ENCODE peak calls at places on chromosomes 12 and 14, in seven cellular contexts. R is lung, S is WERI-Rb-1, G is left ventricle myocardium inferior, J is heart left ventricle, H is PC-3, A is AG09319. U is an unnamed sample.

GRCh38 chr12:82650627-82651337 is 35.9 kb upstream of the TMTC2 start:
- DNase-seq in R (no peak), S (no peak), G (peak), J (peak), H (peak), A (no peak), U (peak)

GRCh38 chr14:52598568-52598967 is 45.9 kb downstream of the GPR137C start:
- DNase-seq in R (no peak), S (no peak), G (no peak), J (no peak), H (no peak), A (no peak), U (no peak)

GRCh38 chr12:5073838-5074237 is 30.2 kb downstream of the KCNA5 start:
- DNase-seq in R (no peak), S (peak), G (no peak), J (no peak), H (no peak), A (no peak), U (peak)

GRCh38 chr14:75283884-75284563 is 5.4 kb downstream of the FOS start:
- DNase-seq in R (no peak), S (no peak), G (no peak), J (no peak), H (no peak), A (no peak), U (peak)

GRCh38 chr14:68995731-68996130 is 16.6 kb upstream of the ACTN1 start:
- DNase-seq in R (no peak), S (no peak), G (no peak), J (no peak), H (no peak), A (no peak), U (no peak)

GRCh38 chr12:125089083-125089482 is 23.8 kb downstream of the AACS start:
- DNase-seq in R (no peak), S (no peak), G (no peak), J (no peak), H (no peak), A (no peak), U (peak)

GRCh38 chr12:92511776-92512175 is 191.0 kb upstream of the PLEKHG7 start:
- DNase-seq in R (no peak), S (no peak), G (no peak), J (no peak), H (no peak), A (no peak), U (no peak)

GRCh38 chr12:56160160-56160763 is 2.1 kb downstream of the MYL6 start:
- DNase-seq in R (no peak), S (no peak), G (no peak), J (no peak), H (peak), A (no peak), U (peak)

GRCh38 chr14:72104011-72104613 is 171.9 kb downstream of the RGS6 start:
- DNase-seq in R (no peak), S (peak), G (no peak), J (no peak), H (peak), A (no peak), U (peak)

GRCh38 chr14:68084256-68084655 is 264.7 kb downstream of the RAD51B start:
- DNase-seq in R (no peak), S (no peak), G (no peak), J (no peak), H (peak), A (no peak), U (peak)

GRCh38 chr12:47032644-47033043 is 46.8 kb upstream of the PCED1B start:
- DNase-seq in R (no peak), S (no peak), G (no peak), J (no peak), H (peak), A (peak), U (peak)
- TF ChIP-seq CTCF in R (peak), S (no peak), G (peak), J (peak), H (peak), A (peak), U (peak)

GRCh38 chr14:82854851-82855250 is 1321.2 kb upstream of the SEL1L start:
- DNase-seq in R (no peak), S (peak), G (no peak), J (no peak), H (no peak), A (no peak), U (no peak)

GRCh38 chr14:82855912-82856381 is 1322.3 kb upstream of the SEL1L start:
- DNase-seq in R (no peak), S (no peak), G (no peak), J (no peak), H (peak), A (no peak), U (peak)

GRCh38 chr14:82854131-82854530 is 1320.5 kb upstream of the SEL1L start:
- DNase-seq in R (no peak), S (no peak), G (no peak), J (no peak), H (no peak), A (no peak), U (no peak)
- TF ChIP-seq CTCF in R (no peak), S (peak), G (no peak), J (no peak), H (no peak), A (no peak), U (no peak)

GRCh38 chr12:107400686-107401447 is 284.7 kb upstream of the PWP1 start:
- DNase-seq in R (no peak), S (no peak), G (no peak), J (no peak), H (no peak), A (no peak), U (peak)

GRCh38 chr12:107405436-107405835 is 280.2 kb upstream of the PWP1 start:
- DNase-seq in R (no peak), S (no peak), G (peak), J (peak), H (no peak), A (no peak), U (no peak)

GRCh38 chr12:107404981-107405380 is 280.6 kb upstream of the PWP1 start:
- DNase-seq in R (no peak), S (peak), G (no peak), J (no peak), H (peak), A (no peak), U (peak)

GRCh38 chr12:107399061-107399460 is 286.5 kb upstream of the PWP1 start:
- DNase-seq in R (no peak), S (no peak), G (no peak), J (no peak), H (no peak), A (no peak), U (peak)

DNA sequence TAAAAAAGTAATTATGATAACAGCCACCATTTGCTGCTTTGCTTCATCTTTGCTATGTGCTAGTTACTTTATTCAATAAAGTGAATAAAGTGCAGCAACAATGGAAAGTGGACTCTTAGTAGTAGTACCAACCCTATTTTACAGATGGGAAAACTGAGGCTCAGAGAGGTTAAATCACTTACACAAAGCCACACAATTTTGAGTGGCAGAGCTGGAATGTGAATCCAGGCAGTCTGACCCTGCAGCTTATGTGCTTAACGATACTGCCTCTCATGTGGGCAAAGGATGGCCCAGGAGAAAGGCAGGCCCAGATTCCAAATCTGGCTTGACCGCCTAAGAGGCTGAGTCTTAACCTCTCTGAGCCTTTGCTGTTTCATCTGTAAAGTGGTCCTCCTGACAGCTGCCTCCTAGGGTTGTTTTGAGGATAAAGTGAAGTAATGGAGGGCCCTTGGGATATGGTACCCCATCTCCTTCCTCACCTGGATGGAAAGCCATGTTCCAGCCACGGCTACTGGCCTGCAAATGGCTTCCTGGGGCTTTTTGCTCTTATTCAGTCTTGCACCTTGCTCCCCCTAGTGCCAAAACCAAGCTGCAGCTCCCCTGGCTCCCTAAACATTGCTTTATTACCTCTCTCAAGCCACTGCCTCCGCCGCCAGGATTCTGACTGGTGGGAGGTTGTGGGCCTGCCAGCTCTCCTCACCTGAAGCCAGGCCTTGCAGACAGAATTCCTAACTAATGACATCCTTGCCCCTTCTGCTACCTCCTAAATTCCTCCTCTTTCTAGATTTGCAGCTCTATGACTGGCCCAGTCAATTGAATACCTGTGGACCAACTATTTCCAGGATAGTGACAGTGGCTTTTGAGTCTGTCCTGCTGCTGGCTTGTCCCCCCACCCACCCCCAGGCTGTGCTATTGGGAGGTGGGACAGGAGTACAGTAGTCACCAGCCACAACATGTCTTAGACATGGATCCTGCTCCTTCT is 283.3 kb upstream of the PWP1 start:
- DNase-seq in R (peak), S (peak), G (no peak), J (no peak), H (peak), A (no peak), U (peak)
- TF ChIP-seq CTCF in R (peak), S (peak), G (peak), J (peak), H (peak), A (peak), U (peak)

DNA sequence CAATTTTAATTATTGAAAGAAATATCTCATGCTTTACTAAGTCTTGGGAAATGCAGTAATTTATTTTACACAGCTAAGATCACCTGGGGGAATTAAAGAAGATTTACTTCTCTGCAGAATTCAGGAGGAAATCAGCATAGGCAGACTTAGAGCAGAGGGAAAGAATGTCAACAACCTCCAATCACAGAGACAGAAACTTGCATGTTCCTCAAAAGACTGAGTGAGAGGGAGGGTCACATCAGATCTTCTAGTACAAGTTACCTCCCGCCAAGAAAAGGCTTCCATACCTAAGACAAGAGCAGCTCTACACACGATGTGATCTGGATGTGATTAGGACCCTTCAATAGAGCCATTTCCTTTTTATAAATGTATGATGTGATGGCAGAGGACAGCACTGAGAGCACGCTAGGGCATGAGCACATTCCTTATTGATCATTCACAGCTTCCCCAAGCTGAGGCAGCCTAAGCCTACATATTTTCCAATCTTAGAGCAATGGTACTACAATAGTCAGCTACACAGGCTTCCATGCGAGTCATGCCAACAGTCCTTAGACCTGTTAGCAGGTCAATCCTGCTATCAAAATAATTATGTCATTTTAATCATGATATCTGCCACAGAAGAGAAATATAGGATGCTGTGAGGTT is 403.3 kb downstream of the ETNK1 start:
- DNase-seq in R (no peak), S (no peak), G (no peak), J (no peak), H (no peak), A (no peak), U (peak)
- TF ChIP-seq CTCF in R (no peak), S (no peak), G (no peak), J (no peak), H (no peak), A (no peak), U (no peak)

DNA sequence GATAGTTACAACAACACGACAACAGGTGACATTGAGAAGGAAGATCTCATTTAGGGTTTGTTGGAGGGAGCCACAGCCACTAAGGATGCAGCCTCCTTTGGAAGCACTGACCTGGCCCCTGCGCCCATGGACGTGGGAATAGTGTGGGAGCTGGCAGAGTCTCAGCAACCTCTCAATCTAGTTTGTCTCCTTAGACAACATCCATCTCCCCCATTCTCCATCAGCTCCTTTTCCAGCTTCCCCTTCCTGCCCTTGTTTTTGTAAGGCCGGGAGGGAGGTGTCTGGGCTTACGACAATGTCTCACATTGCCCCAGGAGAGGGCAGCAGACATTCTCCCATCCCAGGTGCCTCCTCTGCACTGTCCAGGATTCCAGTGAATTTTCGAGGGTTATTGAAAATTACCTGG is 170.2 kb upstream of the PZP start:
- DNase-seq in R (no peak), S (peak), G (no peak), J (no peak), H (peak), A (no peak), U (peak)
- TF ChIP-seq CTCF in R (no peak), S (peak), G (peak), J (no peak), H (peak), A (no peak), U (peak)

GRCh38 chr14:24274101-24274543 is 2.7 kb upstream of the RABGGTA start:
- DNase-seq in R (peak), S (peak), G (no peak), J (no peak), H (peak), A (no peak), U (no peak)
- TF ChIP-seq CTCF in R (no peak), S (no peak), G (no peak), J (no peak), H (no peak), A (no peak), U (no peak)

U was measured in choroid plexus epithelial cell.